ENCODE peak calls at places on chromosomes 12 and 14, in four cellular contexts. O is AG04450, C is tibial artery, Q is heart right ventricle. P is an unnamed sample.

GRCh38 chr14:59275668-59276067 is 87.2 kb downstream of the DAAM1 start:
- DNase-seq in O (peak; percentile 64), C (no peak), Q (no peak), P (peak; percentile 82)

GRCh38 chr14:100584056-100585031 is 2.9 kb downstream of the BEGAIN start:
- DNase-seq in O (no peak), C (peak; percentile 59), Q (no peak), P (no peak)

GRCh38 chr12:58412466-58412865 is 471.1 kb downstream of the ATP23 start:
- DNase-seq in O (no peak), C (no peak), Q (no peak), P (peak; percentile 81)

GRCh38 chr12:79521576-79521975 is 169.2 kb downstream of the PAWR start:
- DNase-seq in O (no peak), C (no peak), Q (no peak), P (no peak)

GRCh38 chr14:71551291-71551955 is 380.8 kb upstream of the RGS6 start:
- DNase-seq in O (peak; percentile 44), C (no peak), Q (no peak), P (peak; percentile 93)

GRCh38 chr14:96574633-96575191 is 72.5 kb downstream of the PAPOLA start:
- DNase-seq in O (peak; percentile 52), C (no peak), Q (no peak), P (no peak)

GRCh38 chr14:60736494-60736893 is 1.9 kb downstream of the MNAT1 start:
- DNase-seq in O (no peak), C (no peak), Q (no peak), P (peak; percentile 50)

GRCh38 chr12:130768120-130768519 is 52.0 kb upstream of the RIMBP2 start:
- DNase-seq in O (no peak), C (no peak), Q (no peak), P (no peak)

GRCh38 chr12:52004042-52004648 is 2.6 kb upstream of the TAMALIN start:
- DNase-seq in O (no peak), C (no peak), Q (peak; percentile 40), P (peak; percentile 65)

GRCh38 chr12:24695657-24696329 is 253.1 kb downstream of the BCAT1 start:
- DNase-seq in O (no peak), C (no peak), Q (no peak), P (no peak)

GRCh38 chr12:113781415-113782198 is 184.5 kb downstream of the RBM19 start:
- DNase-seq in O (no peak), C (no peak), Q (no peak), P (peak; percentile 92)

GRCh38 chr14:100825691-100826331 is at the start of gene MEG3:
- DNase-seq in O (peak; percentile 65), C (no peak), Q (peak; percentile 52), P (peak; percentile 89)

GRCh38 chr12:108575199-108575912 is 13.0 kb downstream of the ISCU start:
- DNase-seq in O (no peak), C (no peak), Q (no peak), P (no peak)

GRCh38 chr14:23829736-23830474 is 123.7 kb upstream of the DHRS4 start:
- DNase-seq in O (peak; percentile 23), C (no peak), Q (no peak), P (peak; percentile 90)

GRCh38 chr14:68153275-68153674 is 333.7 kb downstream of the RAD51B start:
- DNase-seq in O (no peak), C (no peak), Q (no peak), P (no peak)
- TF ChIP-seq CTCF in O (no peak), C (no peak), Q (no peak), P (no peak)

DNA sequence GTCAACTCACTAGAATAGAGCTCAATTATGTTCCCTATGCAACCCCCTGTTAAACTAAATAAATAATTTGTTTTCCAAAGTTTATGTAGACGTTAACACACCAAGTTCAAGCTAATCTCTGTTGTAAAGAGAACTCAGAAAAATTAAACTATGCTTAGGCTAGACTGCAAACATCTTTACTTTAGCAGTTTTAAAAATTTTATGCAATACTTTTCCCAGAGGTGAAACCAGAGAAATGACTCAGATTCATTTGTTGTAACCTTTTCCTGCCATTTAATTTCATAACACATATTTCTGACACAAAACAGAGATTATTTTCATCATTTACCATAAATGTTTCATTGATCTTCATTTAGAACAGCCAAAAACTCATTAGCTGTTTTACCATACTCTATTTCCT is 27.4 kb downstream of the ABCC9 start:
- DNase-seq in O (no peak), C (no peak), Q (no peak), P (no peak)
- H3K4me3 ChIP-seq in O (no peak overlapping the region), C (no peak overlapping the region), Q (no peak overlapping the region), P (no peak overlapping the region)

GRCh38 chr14:92971601-92972180 is 48.7 kb downstream of the CHGA start:
- DNase-seq in O (no peak), C (no peak), Q (no peak), P (no peak)

GRCh38 chr14:92973798-92974372 is 50.9 kb downstream of the CHGA start:
- DNase-seq in O (no peak), C (no peak), Q (no peak), P (peak; percentile 28)

GRCh38 chr14:92976268-92976667 is 53.3 kb downstream of the CHGA start:
- DNase-seq in O (no peak), C (no peak), Q (no peak), P (no peak)

GRCh38 chr14:92974541-92975345 is 51.8 kb downstream of the CHGA start:
- DNase-seq in O (no peak), C (no peak), Q (no peak), P (no peak)

GRCh38 chr14:92973265-92973797 is 50.4 kb downstream of the CHGA start:
- DNase-seq in O (no peak), C (peak; percentile 89), Q (peak; percentile 82), P (peak; percentile 70)
- TF ChIP-seq CTCF in O (peak; percentile 64), C (peak; percentile 79), Q (peak; percentile 66), P (peak; percentile 78)

GRCh38 chr14:63759454-63759853 is 31.6 kb upstream of the SGPP1 start:
- DNase-seq in O (no peak), C (no peak), Q (no peak), P (peak; percentile 47)
- H3K4me3 ChIP-seq in O (no peak overlapping the region), C (no peak overlapping the region), Q (no peak overlapping the region), P (no peak overlapping the region)

GRCh38 chr14:34498684-34499412 is 36.8 kb upstream of the SPTSSA start:
- DNase-seq in O (no peak), C (no peak), Q (no peak), P (peak; percentile 39)
- TF ChIP-seq CTCF in O (peak; percentile 39), C (no peak), Q (peak; percentile 16), P (peak; percentile 49)

DNA sequence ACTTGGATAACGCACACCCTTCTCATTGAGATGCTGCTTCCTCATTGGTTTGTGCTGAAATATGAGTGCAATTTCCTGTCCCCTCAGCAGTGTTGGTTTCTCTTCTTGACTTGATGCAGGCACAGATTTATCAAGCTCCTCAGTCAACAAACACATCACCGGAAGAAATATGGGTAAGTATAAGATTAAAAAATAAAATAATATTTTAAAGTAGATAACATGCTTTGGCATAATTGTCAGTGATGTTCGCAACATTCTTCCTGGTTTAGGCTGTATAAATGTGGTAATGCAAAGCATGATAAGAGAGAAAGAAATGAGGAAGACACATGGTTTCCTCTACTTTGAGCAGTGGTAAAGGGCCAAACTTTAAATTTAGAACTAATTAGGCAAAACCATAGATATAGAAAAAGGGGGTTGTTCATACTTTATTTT is at the start of gene GPR65:
- DNase-seq in O (no peak), C (no peak), Q (no peak), P (peak; percentile 5)
- H3K4me3 ChIP-seq in O (no peak within 1 kb of the TSS), C (no peak within 1 kb of the TSS), Q (no peak within 1 kb of the TSS), P (no peak within 1 kb of the TSS)

DNA sequence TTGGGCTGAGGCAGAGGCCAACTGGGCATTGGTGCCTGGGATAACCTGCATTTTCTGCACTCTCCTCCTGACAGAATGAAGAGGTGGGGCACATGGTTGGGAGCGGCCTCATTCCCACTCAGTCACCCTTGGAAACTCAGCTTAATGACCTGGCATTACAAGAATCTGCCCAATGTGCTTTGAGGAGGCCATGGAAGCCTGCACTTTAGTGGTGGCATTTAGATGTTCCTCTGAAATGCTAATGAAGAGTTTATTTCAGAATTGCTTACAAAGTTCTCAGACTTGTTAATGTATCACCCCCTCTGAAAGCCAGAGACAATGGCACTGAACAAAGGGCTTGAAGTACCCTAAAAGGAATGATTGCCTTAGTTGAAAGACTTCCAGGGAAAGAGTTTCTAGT is 71.4 kb upstream of the PARP11 start:
- DNase-seq in O (no peak), C (no peak), Q (no peak), P (no peak)
- TF ChIP-seq CTCF in O (no peak), C (no peak), Q (no peak), P (no peak)

GRCh38 chr12:55972045-55972843 is 1.6 kb upstream of the RAB5B start:
- DNase-seq in O (no peak), C (no peak), Q (no peak), P (peak; percentile 81)
- H3K4me3 ChIP-seq in O (peak overlapping the region; percentile 66), C (peak overlapping the region; percentile 100), Q (no peak overlapping the region), P (peak overlapping the region; percentile 65)

GRCh38 chr14:52873694-52874093 is 77.2 kb downstream of the FERMT2 start:
- DNase-seq in O (no peak), C (no peak), Q (no peak), P (peak; percentile 75)
- TF ChIP-seq CTCF in O (no peak), C (no peak), Q (no peak), P (no peak)

P was measured in fibroblast of villous mesenchyme.